ENCODE peak calls at places on chromosomes 2 and 18, in seven cellular contexts. One of them, this sample, is unnamed.

GRCh38 chr2:200812122-200813022 is 662 bp downstream of the BZW1 start:
- DNase-seq in fibroblast of villous mesenchyme: peak; percentile 78
- DNase-seq in MM.1S: peak; percentile 65
- DNase-seq in fibroblast of pulmonary artery: peak; percentile 71
- DNase-seq in PC-9: no peak
- DNase-seq in A549: peak; percentile 53
- DNase-seq in CD8-positive, alpha-beta T cell: peak; percentile 57
- DNase-seq in this sample: peak; percentile 72

GRCh38 chr18:48668466-48669179 is 129.8 kb downstream of the CTIF start:
- DNase-seq in MM.1S: no peak
- DNase-seq in fibroblast of villous mesenchyme: no peak
- DNase-seq in PC-9: no peak
- DNase-seq in A549: no peak
- DNase-seq in fibroblast of pulmonary artery: no peak
- DNase-seq in CD8-positive, alpha-beta T cell: no peak
- DNase-seq in this sample: no peak

GRCh38 chr2:31401580-31401979 is 13.0 kb downstream of the XDH start:
- DNase-seq in A549: peak; percentile 81
- DNase-seq in fibroblast of villous mesenchyme: peak; percentile 79
- DNase-seq in fibroblast of pulmonary artery: peak; percentile 85
- DNase-seq in CD8-positive, alpha-beta T cell: no peak
- DNase-seq in PC-9: peak; percentile 99
- DNase-seq in MM.1S: no peak
- DNase-seq in this sample: peak; percentile 100

GRCh38 chr2:62785810-62786593 is 80.5 kb downstream of the EHBP1 start:
- DNase-seq in MM.1S: no peak
- DNase-seq in PC-9: no peak
- DNase-seq in CD8-positive, alpha-beta T cell: no peak
- DNase-seq in A549: no peak
- DNase-seq in fibroblast of villous mesenchyme: peak; percentile 64
- DNase-seq in fibroblast of pulmonary artery: peak; percentile 38
- DNase-seq in this sample: peak; percentile 75

GRCh38 chr2:147232225-147232669 is 612.6 kb upstream of the ACVR2A start:
- DNase-seq in CD8-positive, alpha-beta T cell: no peak
- DNase-seq in A549: no peak
- DNase-seq in fibroblast of villous mesenchyme: no peak
- DNase-seq in MM.1S: no peak
- DNase-seq in PC-9: peak; percentile 35
- DNase-seq in fibroblast of pulmonary artery: no peak
- DNase-seq in this sample: peak; percentile 14

GRCh38 chr18:44423826-44424225 is 256.9 kb upstream of the SETBP1 start:
- DNase-seq in PC-9: no peak
- DNase-seq in A549: no peak
- DNase-seq in CD8-positive, alpha-beta T cell: no peak
- DNase-seq in MM.1S: no peak
- DNase-seq in fibroblast of villous mesenchyme: no peak
- DNase-seq in fibroblast of pulmonary artery: no peak
- DNase-seq in this sample: no peak

GRCh38 chr2:54634564-54635511 is 88.6 kb upstream of the EML6 start:
- DNase-seq in MM.1S: peak; percentile 87
- DNase-seq in PC-9: no peak
- DNase-seq in fibroblast of villous mesenchyme: peak; percentile 92
- DNase-seq in A549: peak; percentile 83
- DNase-seq in fibroblast of pulmonary artery: peak; percentile 95
- DNase-seq in CD8-positive, alpha-beta T cell: no peak
- DNase-seq in this sample: peak; percentile 83

GRCh38 chr2:200593905-200594304 is 8.1 kb downstream of the AOX1 start:
- DNase-seq in PC-9: no peak
- DNase-seq in MM.1S: no peak
- DNase-seq in fibroblast of villous mesenchyme: peak; percentile 23
- DNase-seq in A549: no peak
- DNase-seq in fibroblast of pulmonary artery: no peak
- DNase-seq in CD8-positive, alpha-beta T cell: no peak
- DNase-seq in this sample: no peak

GRCh38 chr2:84846732-84847131 is 34.2 kb downstream of the TRABD2A start:
- DNase-seq in fibroblast of villous mesenchyme: no peak
- DNase-seq in MM.1S: no peak
- DNase-seq in CD8-positive, alpha-beta T cell: no peak
- DNase-seq in PC-9: no peak
- DNase-seq in fibroblast of pulmonary artery: no peak
- DNase-seq in A549: no peak
- DNase-seq in this sample: peak; percentile 12

GRCh38 chr2:174780191-174780590 is 15.9 kb upstream of the CHRNA1 start:
- DNase-seq in CD8-positive, alpha-beta T cell: no peak
- DNase-seq in fibroblast of pulmonary artery: no peak
- DNase-seq in PC-9: no peak
- DNase-seq in fibroblast of villous mesenchyme: no peak
- DNase-seq in MM.1S: no peak
- DNase-seq in A549: no peak
- DNase-seq in this sample: peak; percentile 29

GRCh38 chr2:157322432-157322831 is 3.2 kb downstream of the ERMN start:
- DNase-seq in PC-9: no peak
- DNase-seq in A549: no peak
- DNase-seq in fibroblast of villous mesenchyme: no peak
- DNase-seq in CD8-positive, alpha-beta T cell: no peak
- DNase-seq in MM.1S: no peak
- DNase-seq in fibroblast of pulmonary artery: no peak
- DNase-seq in this sample: no peak

DNA sequence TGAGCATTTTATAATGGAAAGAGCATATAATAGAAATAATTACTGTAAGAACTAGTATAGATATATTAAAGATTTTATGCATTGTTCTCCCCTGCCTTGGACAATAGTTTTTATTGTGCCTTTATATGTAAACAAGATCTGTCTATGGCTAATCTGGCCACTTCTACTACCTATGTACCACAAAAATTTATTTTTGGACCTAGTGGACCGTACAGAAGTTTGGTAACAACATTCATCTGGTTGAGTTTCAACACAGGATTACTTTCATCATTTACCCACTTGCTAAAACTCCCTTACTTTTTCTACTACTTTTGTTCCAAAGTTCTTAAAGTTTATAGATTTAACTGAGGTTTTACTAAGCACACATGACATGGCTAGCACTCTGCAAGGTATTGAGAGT is 13.2 kb upstream of the MYOM1 start:
- DNase-seq in fibroblast of pulmonary artery: no peak
- DNase-seq in fibroblast of villous mesenchyme: no peak
- DNase-seq in A549: no peak
- DNase-seq in PC-9: no peak
- DNase-seq in MM.1S: no peak
- DNase-seq in CD8-positive, alpha-beta T cell: no peak
- DNase-seq in this sample: no peak
- H3K4me3 ChIP-seq in fibroblast of pulmonary artery: no peak overlapping the region
- H3K4me3 ChIP-seq in fibroblast of villous mesenchyme: no peak overlapping the region
- H3K4me3 ChIP-seq in A549: no peak overlapping the region
- H3K4me3 ChIP-seq in PC-9: no peak overlapping the region
- H3K4me3 ChIP-seq in MM.1S: no peak overlapping the region
- H3K4me3 ChIP-seq in CD8-positive, alpha-beta T cell: no peak overlapping the region
- H3K4me3 ChIP-seq in this sample: no peak overlapping the region

GRCh38 chr2:4715065-4715464 is 977.1 kb upstream of the SOX11 start:
- DNase-seq in A549: no peak
- DNase-seq in PC-9: no peak
- DNase-seq in fibroblast of pulmonary artery: no peak
- DNase-seq in CD8-positive, alpha-beta T cell: no peak
- DNase-seq in MM.1S: no peak
- DNase-seq in fibroblast of villous mesenchyme: no peak
- DNase-seq in this sample: no peak
- TF ChIP-seq CTCF in A549: no peak
- TF ChIP-seq CTCF in PC-9: peak; percentile 28
- TF ChIP-seq CTCF in fibroblast of pulmonary artery: no peak
- TF ChIP-seq CTCF in CD8-positive, alpha-beta T cell: no peak
- TF ChIP-seq CTCF in MM.1S: no peak
- TF ChIP-seq CTCF in fibroblast of villous mesenchyme: no peak
- TF ChIP-seq CTCF in this sample: no peak

DNA sequence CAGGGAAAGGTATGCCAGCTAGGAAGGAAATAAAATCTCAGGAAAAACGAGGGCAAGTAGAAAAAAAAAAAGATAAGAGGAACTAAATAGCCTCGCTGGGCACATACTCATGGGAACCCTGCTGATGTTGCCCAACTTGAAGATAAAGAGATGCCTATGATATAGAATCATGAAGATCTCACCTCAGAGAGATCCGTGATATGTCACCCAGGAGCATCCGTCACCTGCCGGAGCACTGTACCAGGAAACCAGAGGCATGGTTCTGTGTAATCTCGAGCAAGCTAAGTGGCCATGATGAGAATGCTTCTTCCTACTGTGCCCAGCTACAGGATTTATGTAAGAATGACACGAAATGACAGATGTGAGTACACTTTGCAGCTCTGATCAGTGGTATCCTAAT is 40.0 kb downstream of the CYP1B1 start:
- DNase-seq in fibroblast of villous mesenchyme: no peak
- DNase-seq in CD8-positive, alpha-beta T cell: no peak
- DNase-seq in A549: no peak
- DNase-seq in fibroblast of pulmonary artery: no peak
- DNase-seq in PC-9: no peak
- DNase-seq in MM.1S: no peak
- DNase-seq in this sample: no peak
- H3K4me3 ChIP-seq in fibroblast of villous mesenchyme: no peak overlapping the region
- H3K4me3 ChIP-seq in CD8-positive, alpha-beta T cell: no peak overlapping the region
- H3K4me3 ChIP-seq in A549: no peak overlapping the region
- H3K4me3 ChIP-seq in fibroblast of pulmonary artery: no peak overlapping the region
- H3K4me3 ChIP-seq in PC-9: no peak overlapping the region
- H3K4me3 ChIP-seq in MM.1S: no peak overlapping the region
- H3K4me3 ChIP-seq in this sample: no peak overlapping the region

GRCh38 chr2:108388045-108388444 is 10.3 kb downstream of the SULT1C4 start:
- DNase-seq in PC-9: no peak
- DNase-seq in CD8-positive, alpha-beta T cell: no peak
- DNase-seq in MM.1S: no peak
- DNase-seq in A549: peak; percentile 25
- DNase-seq in fibroblast of villous mesenchyme: no peak
- DNase-seq in fibroblast of pulmonary artery: no peak
- DNase-seq in this sample: no peak

GRCh38 chr2:108382196-108382595 is 4.4 kb downstream of the SULT1C4 start:
- DNase-seq in CD8-positive, alpha-beta T cell: no peak
- DNase-seq in PC-9: no peak
- DNase-seq in MM.1S: no peak
- DNase-seq in A549: no peak
- DNase-seq in fibroblast of villous mesenchyme: no peak
- DNase-seq in fibroblast of pulmonary artery: no peak
- DNase-seq in this sample: peak; percentile 61

GRCh38 chr2:108385411-108386071 is 7.8 kb downstream of the SULT1C4 start:
- DNase-seq in PC-9: no peak
- DNase-seq in fibroblast of pulmonary artery: no peak
- DNase-seq in A549: peak; percentile 52
- DNase-seq in MM.1S: no peak
- DNase-seq in fibroblast of villous mesenchyme: no peak
- DNase-seq in CD8-positive, alpha-beta T cell: no peak
- DNase-seq in this sample: no peak

GRCh38 chr2:108384662-108385393 is 7.1 kb downstream of the SULT1C4 start:
- DNase-seq in fibroblast of villous mesenchyme: no peak
- DNase-seq in CD8-positive, alpha-beta T cell: no peak
- DNase-seq in MM.1S: no peak
- DNase-seq in PC-9: no peak
- DNase-seq in fibroblast of pulmonary artery: no peak
- DNase-seq in A549: no peak
- DNase-seq in this sample: no peak

GRCh38 chr2:108383146-108383830 is 5.5 kb downstream of the SULT1C4 start:
- DNase-seq in fibroblast of villous mesenchyme: no peak
- DNase-seq in MM.1S: no peak
- DNase-seq in PC-9: no peak
- DNase-seq in A549: no peak
- DNase-seq in fibroblast of pulmonary artery: no peak
- DNase-seq in CD8-positive, alpha-beta T cell: no peak
- DNase-seq in this sample: peak; percentile 67
- TF ChIP-seq CTCF in fibroblast of villous mesenchyme: peak; percentile 29
- TF ChIP-seq CTCF in MM.1S: no peak
- TF ChIP-seq CTCF in PC-9: no peak
- TF ChIP-seq CTCF in A549: no peak
- TF ChIP-seq CTCF in fibroblast of pulmonary artery: peak; percentile 14
- TF ChIP-seq CTCF in CD8-positive, alpha-beta T cell: no peak
- TF ChIP-seq CTCF in this sample: peak; percentile 13

DNA sequence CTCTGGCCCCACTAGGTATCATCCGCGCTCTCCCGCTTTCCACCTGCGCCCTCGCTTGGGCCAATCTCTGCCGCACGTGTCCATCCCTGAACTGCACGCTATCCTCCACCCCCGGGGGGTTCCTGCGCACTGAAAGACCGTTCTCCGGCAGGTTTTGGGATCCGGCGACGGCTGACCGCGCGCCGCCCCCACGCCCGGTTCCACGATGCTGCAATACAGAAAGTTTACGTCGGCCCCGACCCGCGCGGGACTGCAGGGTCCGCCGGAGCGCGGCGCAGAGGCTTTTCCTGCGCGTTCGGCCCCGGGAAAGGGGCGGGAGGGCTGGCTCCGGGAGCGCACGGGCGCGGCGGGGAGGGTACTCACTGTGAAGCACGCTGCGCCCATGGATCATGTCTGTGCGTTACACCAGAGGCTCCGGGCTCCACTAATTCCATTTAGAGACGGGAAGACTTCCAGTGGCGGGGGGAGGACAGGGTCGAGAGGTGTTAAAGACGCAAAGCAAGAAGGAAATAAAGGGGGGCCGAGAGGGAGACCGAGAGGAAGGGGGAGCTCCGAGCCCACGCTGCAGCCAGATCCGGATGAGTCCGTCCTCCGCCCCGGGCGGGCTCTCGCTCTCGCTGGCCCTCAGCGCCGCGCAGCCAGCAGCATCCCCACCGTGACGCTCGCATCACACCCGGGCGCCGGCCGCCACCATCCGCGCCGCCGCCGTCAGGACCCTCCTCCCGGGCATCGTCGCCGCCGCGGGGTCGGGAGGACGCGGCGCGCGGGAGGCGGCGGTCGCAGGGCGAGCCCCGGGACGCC is 686 bp downstream of the NETO1 start:
- DNase-seq in fibroblast of pulmonary artery: no peak
- DNase-seq in A549: no peak
- DNase-seq in PC-9: no peak
- DNase-seq in fibroblast of villous mesenchyme: no peak
- DNase-seq in MM.1S: no peak
- DNase-seq in CD8-positive, alpha-beta T cell: no peak
- DNase-seq in this sample: peak; percentile 21
- H3K4me3 ChIP-seq in fibroblast of pulmonary artery: no peak overlapping the region
- H3K4me3 ChIP-seq in A549: peak overlapping the region; percentile 34
- H3K4me3 ChIP-seq in PC-9: no peak overlapping the region
- H3K4me3 ChIP-seq in fibroblast of villous mesenchyme: peak overlapping the region; percentile 5
- H3K4me3 ChIP-seq in MM.1S: no peak overlapping the region
- H3K4me3 ChIP-seq in CD8-positive, alpha-beta T cell: no peak overlapping the region
- H3K4me3 ChIP-seq in this sample: peak overlapping the region; percentile 8